ENCODE peak calls at places on chromosomes 2 and 18, in five cellular contexts. One of them, this sample, is unnamed.

GRCh38 chr2:193695367-193695766 is 1500.6 kb upstream of the TMEFF2 start:
- DNase-seq in T-cell: no peak
- DNase-seq in germinal center: no peak
- DNase-seq in NCI-H524: peak
- DNase-seq in stimulated activated CD4-positive, alpha-beta T cell treated with anti-CD3 and anti-CD28 coated beads, Interleukin-12 subunit alpha, Interleukin-12 subunit beta, amount 100 ng/mL, for 48 hours: no peak
- DNase-seq in this sample: peak

GRCh38 chr18:28767201-28767600 is 590.3 kb upstream of the CDH2 start:
- DNase-seq in T-cell: no peak
- DNase-seq in germinal center: no peak
- DNase-seq in NCI-H524: no peak
- DNase-seq in stimulated activated CD4-positive, alpha-beta T cell treated with anti-CD3 and anti-CD28 coated beads, Interleukin-12 subunit alpha, Interleukin-12 subunit beta, amount 100 ng/mL, for 48 hours: no peak
- DNase-seq in this sample: no peak

GRCh38 chr2:16318474-16319195 is 347.0 kb downstream of the CYRIA start:
- DNase-seq in T-cell: no peak
- DNase-seq in germinal center: no peak
- DNase-seq in NCI-H524: peak
- DNase-seq in stimulated activated CD4-positive, alpha-beta T cell treated with anti-CD3 and anti-CD28 coated beads, Interleukin-12 subunit alpha, Interleukin-12 subunit beta, amount 100 ng/mL, for 48 hours: no peak
- DNase-seq in this sample: no peak

GRCh38 chr2:236627846-236628245 is 58.2 kb downstream of the ACKR3 start:
- DNase-seq in T-cell: no peak
- DNase-seq in germinal center: no peak
- DNase-seq in NCI-H524: no peak
- DNase-seq in stimulated activated CD4-positive, alpha-beta T cell treated with anti-CD3 and anti-CD28 coated beads, Interleukin-12 subunit alpha, Interleukin-12 subunit beta, amount 100 ng/mL, for 48 hours: no peak
- DNase-seq in this sample: no peak

GRCh38 chr18:26656401-26656943 is 108.1 kb upstream of the KCTD1 start:
- DNase-seq in T-cell: no peak
- DNase-seq in germinal center: no peak
- DNase-seq in NCI-H524: no peak
- DNase-seq in stimulated activated CD4-positive, alpha-beta T cell treated with anti-CD3 and anti-CD28 coated beads, Interleukin-12 subunit alpha, Interleukin-12 subunit beta, amount 100 ng/mL, for 48 hours: no peak
- DNase-seq in this sample: no peak

GRCh38 chr18:24600076-24600654 is 139.7 kb downstream of the HRH4 start:
- DNase-seq in T-cell: no peak
- DNase-seq in germinal center: peak
- DNase-seq in NCI-H524: peak
- DNase-seq in stimulated activated CD4-positive, alpha-beta T cell treated with anti-CD3 and anti-CD28 coated beads, Interleukin-12 subunit alpha, Interleukin-12 subunit beta, amount 100 ng/mL, for 48 hours: no peak
- DNase-seq in this sample: no peak

GRCh38 chr2:232501331-232501771 is 13.7 kb upstream of the ECEL1 start:
- DNase-seq in T-cell: no peak
- DNase-seq in germinal center: no peak
- DNase-seq in NCI-H524: peak
- DNase-seq in stimulated activated CD4-positive, alpha-beta T cell treated with anti-CD3 and anti-CD28 coated beads, Interleukin-12 subunit alpha, Interleukin-12 subunit beta, amount 100 ng/mL, for 48 hours: no peak
- DNase-seq in this sample: no peak

GRCh38 chr2:147913701-147914480 is 69.1 kb downstream of the ACVR2A start:
- DNase-seq in T-cell: no peak
- DNase-seq in germinal center: no peak
- DNase-seq in NCI-H524: peak
- DNase-seq in stimulated activated CD4-positive, alpha-beta T cell treated with anti-CD3 and anti-CD28 coated beads, Interleukin-12 subunit alpha, Interleukin-12 subunit beta, amount 100 ng/mL, for 48 hours: no peak
- DNase-seq in this sample: no peak

GRCh38 chr2:99659874-99660273 is 170.1 kb upstream of the REV1 start:
- DNase-seq in T-cell: no peak
- DNase-seq in germinal center: no peak
- DNase-seq in NCI-H524: no peak
- DNase-seq in stimulated activated CD4-positive, alpha-beta T cell treated with anti-CD3 and anti-CD28 coated beads, Interleukin-12 subunit alpha, Interleukin-12 subunit beta, amount 100 ng/mL, for 48 hours: no peak
- DNase-seq in this sample: no peak

GRCh38 chr2:68134120-68134519 is 23.6 kb upstream of the PNO1 start:
- DNase-seq in T-cell: no peak
- DNase-seq in germinal center: no peak
- DNase-seq in NCI-H524: no peak
- DNase-seq in stimulated activated CD4-positive, alpha-beta T cell treated with anti-CD3 and anti-CD28 coated beads, Interleukin-12 subunit alpha, Interleukin-12 subunit beta, amount 100 ng/mL, for 48 hours: no peak
- DNase-seq in this sample: no peak

GRCh38 chr2:105184420-105184819 is 57.1 kb upstream of the GPR45 start:
- DNase-seq in T-cell: no peak
- DNase-seq in germinal center: no peak
- DNase-seq in NCI-H524: no peak
- DNase-seq in stimulated activated CD4-positive, alpha-beta T cell treated with anti-CD3 and anti-CD28 coated beads, Interleukin-12 subunit alpha, Interleukin-12 subunit beta, amount 100 ng/mL, for 48 hours: no peak
- DNase-seq in this sample: no peak

GRCh38 chr2:33291278-33292013 is 185.0 kb upstream of the RASGRP3 start:
- DNase-seq in T-cell: no peak
- DNase-seq in germinal center: no peak
- DNase-seq in NCI-H524: peak
- DNase-seq in stimulated activated CD4-positive, alpha-beta T cell treated with anti-CD3 and anti-CD28 coated beads, Interleukin-12 subunit alpha, Interleukin-12 subunit beta, amount 100 ng/mL, for 48 hours: no peak
- DNase-seq in this sample: peak

This sample was measured in retinal pigment epithelial cell.